ENCODE peak calls at places on chromosomes 4 and X, in ten cellular contexts. F is stimulated activated CD8-positive, alpha-beta memory T cell treated with anti-CD3 and anti-CD28 coated beads, Interleukin-4, amount 100 ng/mL, for 24 hours; Q is left ventricle myocardium inferior; J is HFFc6; N is RPMI8226; H is stimulated activated CD4-positive, alpha-beta T cell treated with anti-CD3 and anti-CD28 coated beads, Interleukin-2, amount 100 ng/mL, for 48 hours; P is activated naive CD8-positive, alpha-beta T cell treated with anti-CD3 and anti-CD28 coated beads for 36 hours; M is NCI-H524; D is uterus; C is mucosa of gallbladder. V is an unnamed sample.

GRCh38 chrX:129737921-129738320 is 858 bp upstream of the XPNPEP2 start:
- DNase-seq in F (no peak), Q (no peak), J (peak), N (no peak), H (no peak), P (no peak), M (no peak), D (no peak), C (no peak), V (no peak)

GRCh38 chr4:73692284-73692683 is 48.1 kb upstream of the CXCL8 start:
- DNase-seq in F (no peak), Q (no peak), J (peak), N (no peak), H (no peak), P (no peak), M (no peak), D (no peak), C (no peak), V (no peak)

GRCh38 chr4:90292438-90292837 is 165.2 kb downstream of the CCSER1 start:
- DNase-seq in F (no peak), Q (no peak), J (no peak), N (no peak), H (no peak), P (no peak), M (no peak), D (no peak), C (no peak), V (no peak)

GRCh38 chr4:3284734-3285557 is 7.9 kb upstream of the RGS12 start:
- DNase-seq in F (no peak), Q (no peak), J (no peak), N (no peak), H (no peak), P (no peak), M (no peak), D (no peak), C (no peak), V (no peak)

GRCh38 chrX:25079020-25079419 is 63.3 kb upstream of the ARX start:
- DNase-seq in F (no peak), Q (no peak), J (no peak), N (no peak), H (no peak), P (no peak), M (no peak), D (no peak), C (no peak), V (no peak)

GRCh38 chr4:188198980-188199792 is 59.9 kb downstream of the TRIML1 start:
- DNase-seq in F (no peak), Q (no peak), J (no peak), N (no peak), H (no peak), P (no peak), M (no peak), D (no peak), C (no peak), V (no peak)

GRCh38 chrX:5681159-5681558 is 547.5 kb downstream of the NLGN4X start:
- DNase-seq in F (no peak), Q (no peak), J (no peak), N (peak), H (no peak), P (no peak), M (no peak), D (no peak), C (no peak), V (peak)

GRCh38 chr4:57424231-57424897 is 314.2 kb upstream of the IGFBP7 start:
- DNase-seq in F (no peak), Q (no peak), J (peak), N (no peak), H (no peak), P (no peak), M (no peak), D (no peak), C (peak), V (no peak)

GRCh38 chr4:169485084-169485483 is 127.3 kb downstream of the NEK1 start:
- DNase-seq in F (no peak), Q (no peak), J (peak), N (no peak), H (no peak), P (no peak), M (no peak), D (no peak), C (no peak), V (no peak)

GRCh38 chr4:74623041-74623440 is 171.3 kb downstream of the BTC start:
- DNase-seq in F (no peak), Q (no peak), J (peak), N (peak), H (no peak), P (no peak), M (no peak), D (no peak), C (peak), V (peak)

GRCh38 chrX:40964633-40965586 is 120.3 kb upstream of the USP9X start:
- DNase-seq in F (no peak), Q (no peak), J (no peak), N (peak), H (no peak), P (no peak), M (no peak), D (no peak), C (no peak), V (no peak)

GRCh38 chr4:176840166-176840565 is 47.4 kb upstream of the VEGFC start:
- DNase-seq in F (no peak), Q (no peak), J (no peak), N (no peak), H (no peak), P (no peak), M (no peak), D (no peak), C (no peak), V (no peak)

GRCh38 chrX:139120760-139121159 is 409.2 kb upstream of the FGF13 start:
- DNase-seq in F (no peak), Q (no peak), J (no peak), N (no peak), H (no peak), P (no peak), M (no peak), D (no peak), C (no peak), V (no peak)

GRCh38 chrX:115023139-115023538 is 5.7 kb upstream of the IL13RA2 start:
- DNase-seq in F (no peak), Q (no peak), J (peak), N (no peak), H (no peak), P (no peak), M (no peak), D (no peak), C (no peak), V (no peak)

GRCh38 chrX:154439841-154440240 is 2.9 kb downstream of the GDI1 start:
- DNase-seq in F (no peak), Q (no peak), J (no peak), N (no peak), H (no peak), P (no peak), M (no peak), D (no peak), C (no peak), V (no peak)

GRCh38 chrX:95718746-95719145 is 965.9 kb upstream of the DIAPH2 start:
- DNase-seq in F (no peak), Q (no peak), J (no peak), N (no peak), H (no peak), P (no peak), M (no peak), D (no peak), C (no peak), V (no peak)

GRCh38 chr4:7325541-7325940 is 109.2 kb downstream of the PSAPL1 start:
- DNase-seq in F (no peak), Q (no peak), J (no peak), N (no peak), H (no peak), P (no peak), M (no peak), D (no peak), C (no peak), V (no peak)

GRCh38 chr4:47213539-47213938 is 182.2 kb downstream of the GABRB1 start:
- DNase-seq in F (no peak), Q (no peak), J (no peak), N (no peak), H (no peak), P (no peak), M (no peak), D (no peak), C (no peak), V (no peak)

GRCh38 chr4:81470456-81471327 is 1.0 kb downstream of the RASGEF1B start:
- DNase-seq in F (peak), Q (peak), J (no peak), N (peak), H (peak), P (peak), M (peak), D (peak), C (peak), V (peak)

GRCh38 chr4:72352746-72353145 is 216.3 kb downstream of the ADAMTS3 start:
- DNase-seq in F (no peak), Q (no peak), J (peak), N (no peak), H (no peak), P (no peak), M (no peak), D (no peak), C (no peak), V (no peak)

GRCh38 chr4:136725286-136726081 is 806.8 kb downstream of the PCDH18 start:
- DNase-seq in F (no peak), Q (no peak), J (no peak), N (no peak), H (no peak), P (no peak), M (no peak), D (no peak), C (no peak), V (no peak)

GRCh38 chr4:6111354-6111930 is 88.9 kb downstream of the JAKMIP1 start:
- DNase-seq in F (no peak), Q (no peak), J (no peak), N (no peak), H (no peak), P (no peak), M (no peak), D (no peak), C (no peak), V (no peak)

GRCh38 chrX:119488749-119489148 is 20.5 kb downstream of the SLC25A5 start:
- DNase-seq in F (no peak), Q (no peak), J (peak), N (peak), H (peak), P (no peak), M (peak), D (peak), C (peak), V (peak)

GRCh38 chr4:88352062-88352461 is 26.6 kb upstream of the HERC6 start:
- DNase-seq in F (no peak), Q (no peak), J (peak), N (no peak), H (no peak), P (no peak), M (no peak), D (no peak), C (no peak), V (no peak)

GRCh38 chr4:38095691-38096090 is 135.5 kb downstream of the PTTG2 start:
- DNase-seq in F (no peak), Q (no peak), J (no peak), N (no peak), H (no peak), P (no peak), M (no peak), D (no peak), C (no peak), V (no peak)

GRCh38 chr4:123379392-123379791 is 17.2 kb upstream of the SPRY1 start:
- DNase-seq in F (no peak), Q (no peak), J (no peak), N (no peak), H (no peak), P (no peak), M (no peak), D (no peak), C (no peak), V (no peak)

GRCh38 chrX:31038585-31039326 is 33.1 kb downstream of the FTHL17 start:
- DNase-seq in F (no peak), Q (peak), J (peak), N (peak), H (peak), P (peak), M (peak), D (peak), C (peak), V (peak)

GRCh38 chr4:7210818-7211217 is 18.5 kb downstream of the SORCS2 start:
- DNase-seq in F (no peak), Q (no peak), J (peak), N (no peak), H (no peak), P (no peak), M (no peak), D (no peak), C (no peak), V (no peak)

GRCh38 chrX:129522184-129523059 is 868 bp downstream of the SMARCA1 start:
- DNase-seq in F (no peak), Q (peak), J (peak), N (peak), H (no peak), P (no peak), M (peak), D (peak), C (no peak), V (peak)

GRCh38 chr4:153271820-153272219 is 67.6 kb downstream of the TRIM2 start:
- DNase-seq in F (no peak), Q (no peak), J (no peak), N (no peak), H (no peak), P (no peak), M (no peak), D (no peak), C (no peak), V (no peak)

GRCh38 chr4:147361726-147362125 is 119.2 kb upstream of the EDNRA start:
- DNase-seq in F (no peak), Q (no peak), J (peak), N (no peak), H (no peak), P (no peak), M (no peak), D (peak), C (peak), V (no peak)

GRCh38 chr4:10129196-10130185 is 12.9 kb upstream of the WDR1 start:
- DNase-seq in F (no peak), Q (no peak), J (no peak), N (no peak), H (no peak), P (no peak), M (no peak), D (no peak), C (no peak), V (no peak)

GRCh38 chrX:103789004-103789403 is 12.4 kb downstream of the PLP1 start:
- DNase-seq in F (no peak), Q (no peak), J (no peak), N (peak), H (no peak), P (no peak), M (no peak), D (no peak), C (no peak), V (no peak)

GRCh38 chrX:135893294-135893817 is at the start of the genes CT45A10 and SAGE1:
- DNase-seq in F (no peak), Q (no peak), J (no peak), N (no peak), H (no peak), P (no peak), M (no peak), D (no peak), C (no peak), V (no peak)

V was measured in neural progenitor cell.